ENCODE peak calls at places on chromosomes 13 and 19, in eight cellular contexts. T is pancreas; B is BE2C; W is DND-41; D is CD8-positive, alpha-beta T cell; E is uterus; V is effector memory CD4-positive, alpha-beta T cell; X is adrenal gland. C is an unnamed sample. For H3K4me1, the result is how much of the 10 kb centered on the place peaks cover.

GRCh38 chr13:36432106-36432544 is at the start of gene CCNA1:
- DNase-seq in T (peak), B (peak), W (no peak), D (no peak), E (peak), V (no peak), X (no peak), C (no peak)

GRCh38 chr19:51681286-51681956 is 11.7 kb upstream of the SPACA6 start:
- DNase-seq in T (no peak), B (no peak), W (no peak), D (no peak), E (no peak), V (no peak), X (no peak), C (no peak)

GRCh38 chr19:21513651-21514050 is 8.2 kb downstream of the ZNF429 start:
- DNase-seq in T (no peak), B (no peak), W (no peak), D (no peak), E (no peak), V (no peak), X (no peak), C (no peak)

GRCh38 chr19:12126707-12127106 is 13.4 kb downstream of the ZNF20 start:
- DNase-seq in T (no peak), B (peak), W (peak), D (no peak), E (no peak), V (no peak), X (peak), C (no peak)

GRCh38 chr19:17579523-17580244 is 24.2 kb downstream of the COLGALT1 start:
- DNase-seq in T (peak), B (peak), W (no peak), D (no peak), E (peak), V (no peak), X (peak), C (peak)

GRCh38 chr19:5172859-5173577 is 167.6 kb downstream of the PTPRS start:
- DNase-seq in T (no peak), B (no peak), W (no peak), D (no peak), E (no peak), V (no peak), X (peak), C (peak)

GRCh38 chr13:93984876-93985275 is 494.6 kb downstream of the DCT start:
- DNase-seq in T (no peak), B (no peak), W (no peak), D (no peak), E (no peak), V (no peak), X (no peak), C (no peak)

GRCh38 chr13:42876810-42877550 is 95.6 kb downstream of the FAM216B start:
- DNase-seq in T (no peak), B (no peak), W (no peak), D (no peak), E (no peak), V (no peak), X (no peak), C (peak)

GRCh38 chr13:80083097-80083429 is 257.9 kb downstream of the SPRY2 start:
- DNase-seq in T (no peak), B (no peak), W (no peak), D (no peak), E (no peak), V (no peak), X (no peak), C (no peak)

GRCh38 chr13:86080340-86080995 is 281.2 kb upstream of the SLITRK6 start:
- DNase-seq in T (no peak), B (no peak), W (no peak), D (no peak), E (no peak), V (no peak), X (no peak), C (no peak)

GRCh38 chr13:37700887-37701286 is 102.3 kb upstream of the POSTN start:
- DNase-seq in T (no peak), B (no peak), W (no peak), D (no peak), E (no peak), V (no peak), X (no peak), C (no peak)

GRCh38 chr19:48543121-48543710 is 8.8 kb upstream of the SULT2B1 start:
- DNase-seq in T (peak), B (no peak), W (no peak), D (no peak), E (no peak), V (no peak), X (no peak), C (peak)

DNA sequence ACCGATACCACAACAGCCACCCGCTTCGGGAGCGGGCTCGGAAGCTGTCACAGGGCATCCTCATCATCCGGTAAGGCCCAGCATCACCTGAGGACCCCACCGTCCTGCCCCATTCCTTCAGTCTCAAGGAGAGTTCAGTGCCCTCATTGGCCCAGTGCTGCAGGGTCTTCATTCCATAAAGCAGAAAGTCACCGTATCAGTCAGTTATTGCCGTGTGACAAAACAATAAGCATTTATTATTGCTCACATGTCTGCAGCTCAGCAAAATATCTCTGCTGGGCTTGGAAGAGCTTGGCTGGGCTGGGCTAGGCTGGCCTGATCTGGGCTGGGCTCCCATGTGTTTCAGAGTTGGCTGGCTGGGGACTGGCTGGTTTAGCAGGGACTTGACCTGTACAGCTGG is 8.1 kb upstream of the MRI1 start:
- DNase-seq in T (no peak), B (no peak), W (no peak), D (no peak), E (no peak), V (no peak), X (no peak), C (no peak)
- H3K4me1 ChIP-seq in T (under half), B (under half), W (under half), D (under half), E (under half), V (under half), X (under half), C (under half)

GRCh38 chr19:41330946-41331678 is 21.1 kb downstream of the CCDC97 start:
- DNase-seq in T (no peak), B (peak), W (no peak), D (no peak), E (no peak), V (no peak), X (no peak), C (peak)

GRCh38 chr19:41332000-41332399 is 21.7 kb downstream of the TGFB1 start:
- DNase-seq in T (no peak), B (no peak), W (no peak), D (no peak), E (no peak), V (no peak), X (no peak), C (peak)

GRCh38 chr19:41332468-41332867 is 21.3 kb downstream of the TGFB1 start:
- DNase-seq in T (no peak), B (no peak), W (no peak), D (no peak), E (no peak), V (no peak), X (no peak), C (peak)

GRCh38 chr19:41328818-41329220 is 18.8 kb downstream of the CCDC97 start:
- DNase-seq in T (no peak), B (no peak), W (no peak), D (no peak), E (no peak), V (no peak), X (no peak), C (no peak)

DNA sequence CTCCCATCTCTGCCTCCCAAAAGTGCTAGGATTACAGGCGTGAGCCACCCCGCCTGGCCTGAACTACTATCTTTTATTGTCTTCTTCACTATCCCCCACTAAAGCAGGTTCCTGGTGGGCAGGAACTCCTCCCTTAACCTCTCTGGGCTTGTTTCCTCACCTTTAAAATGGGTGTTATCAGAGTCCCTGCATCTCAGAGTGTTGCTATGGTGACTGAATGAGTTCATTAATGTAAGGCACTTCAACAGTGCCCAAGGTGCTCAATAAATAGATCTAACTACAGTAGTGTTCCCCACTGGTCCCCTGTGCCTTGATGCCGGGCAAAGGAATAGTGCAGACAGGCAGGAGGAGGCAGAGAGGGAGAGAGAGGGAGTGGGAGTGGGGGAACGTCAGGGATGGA is 20.5 kb downstream of the CCDC97 start:
- DNase-seq in T (no peak), B (no peak), W (no peak), D (no peak), E (no peak), V (no peak), X (no peak), C (peak)
- H3K4me1 ChIP-seq in T (under half), B (under half), W (under half), D (half or more), E (under half), V (half or more), X (under half), C (under half)

DNA sequence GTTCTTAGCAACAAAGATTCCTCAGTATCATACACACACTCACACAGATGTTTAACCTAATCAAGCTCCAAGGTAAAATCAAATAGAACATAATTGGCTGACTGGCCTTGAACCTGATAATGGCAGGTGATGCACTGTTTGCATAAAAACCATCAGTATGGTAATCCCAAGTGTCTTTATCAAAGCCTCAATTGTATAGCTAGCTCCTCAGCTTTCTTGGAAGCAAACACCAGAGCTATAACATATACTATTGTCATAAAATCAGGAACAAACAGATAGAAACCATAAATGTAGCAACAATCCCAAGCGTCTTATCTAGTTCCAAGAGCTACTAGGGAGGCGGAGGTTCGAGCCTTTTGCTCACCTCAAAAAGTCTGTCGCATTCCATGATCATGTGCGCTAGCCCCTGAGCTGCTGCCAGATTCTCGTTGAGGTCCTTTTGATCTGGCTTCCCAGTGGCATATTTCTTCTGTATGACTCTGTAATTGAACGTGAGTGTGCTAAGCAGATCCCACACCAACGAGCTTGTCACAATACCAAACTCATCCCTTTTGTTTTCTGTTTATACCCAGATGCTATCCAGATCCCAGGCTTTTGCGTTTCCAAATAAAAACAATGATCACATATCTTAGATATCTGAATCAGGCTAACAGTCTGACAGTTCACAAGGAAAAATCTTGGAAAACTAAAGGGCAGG is 95.3 kb downstream of the KL start:
- DNase-seq in T (no peak), B (no peak), W (no peak), D (no peak), E (peak), V (no peak), X (no peak), C (peak)
- H3K4me1 ChIP-seq in T (under half), B (under half), W (under half), D (under half), E (under half), V (under half), X (under half), C (half or more)

DNA sequence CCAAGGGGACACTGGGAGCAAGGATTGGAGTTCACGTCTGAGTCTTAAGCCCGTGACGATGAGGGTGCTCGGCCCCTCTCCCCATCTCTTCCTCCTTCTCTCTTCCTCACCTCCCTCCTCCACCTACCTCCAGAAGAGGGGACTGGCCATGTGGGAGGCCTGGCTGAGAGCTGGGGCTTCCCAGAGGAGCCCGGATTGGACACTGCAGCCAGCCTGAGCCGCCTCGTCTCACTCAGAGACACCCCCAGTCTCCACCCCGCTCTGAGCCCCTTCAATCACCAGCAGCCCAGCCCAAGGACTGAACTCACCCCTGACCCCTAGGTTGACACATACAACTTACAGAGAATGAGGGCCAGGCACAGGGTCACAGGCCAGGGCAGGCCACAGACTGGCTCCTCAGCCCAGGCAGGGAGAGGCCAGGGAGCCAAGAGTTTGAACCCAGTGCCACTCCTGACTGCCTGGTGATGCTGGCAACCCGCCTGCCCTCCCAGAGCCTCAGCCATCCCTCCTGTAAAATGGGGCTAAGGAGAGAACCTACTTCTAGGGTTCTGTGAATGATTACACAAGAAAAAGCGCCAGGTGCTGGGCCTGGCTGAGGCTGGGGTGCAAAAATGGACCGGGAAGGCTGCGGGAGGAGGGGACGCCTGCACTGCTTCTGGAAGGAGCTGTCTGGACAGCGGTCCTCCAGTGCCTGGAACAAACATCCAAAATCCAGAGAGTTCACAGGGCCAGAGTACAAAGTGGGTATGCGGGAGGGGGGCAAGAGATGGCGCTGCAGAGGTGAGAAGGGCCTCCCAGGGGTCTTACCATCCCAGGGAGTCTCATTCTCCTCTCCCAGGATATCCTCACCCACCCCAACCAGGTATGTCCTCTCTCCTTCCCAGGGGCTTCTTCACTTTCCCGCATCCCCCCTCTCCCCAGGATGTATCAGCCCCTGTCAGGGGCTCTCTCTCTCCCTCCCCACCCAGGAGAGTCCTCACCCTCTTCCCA is 1.1 kb downstream of the CD79A start:
- DNase-seq in T (no peak), B (no peak), W (no peak), D (no peak), E (no peak), V (no peak), X (no peak), C (peak)
- H3K4me1 ChIP-seq in T (under half), B (under half), W (half or more), D (half or more), E (under half), V (half or more), X (under half), C (under half)

GRCh38 chr19:14804755-14805154 is 26.4 kb upstream of the ADGRE2 start:
- DNase-seq in T (no peak), B (no peak), W (no peak), D (no peak), E (no peak), V (no peak), X (peak), C (no peak)
- H3K4me1 ChIP-seq in T (under half), B (under half), W (under half), D (under half), E (under half), V (under half), X (under half), C (under half)

C was measured in osteoblast.